ENCODE peak calls at places on chromosomes 7 and 10, in five cellular contexts. Q is mesenchymal stem cell, C is H9, R is trophoblast cell, K is H1. G is an unnamed sample.

GRCh38 chr7:131106681-131107342 is 220.9 kb upstream of the MKLN1 start:
- DNase-seq in Q (no peak), C (peak; percentile 44), R (peak; percentile 47), K (no peak), G (peak; percentile 24)

GRCh38 chr10:26242752-26243151 is 26.2 kb downstream of the GAD2 start:
- DNase-seq in Q (no peak), C (no peak), R (no peak), K (no peak), G (peak; percentile 71)

GRCh38 chr10:107013258-107014001 is 151.1 kb downstream of the SORCS1 start:
- DNase-seq in Q (no peak), C (no peak), R (no peak), K (no peak), G (no peak)

GRCh38 chr7:2417981-2418481 is 14.6 kb downstream of the CHST12 start:
- DNase-seq in Q (no peak), C (no peak), R (no peak), K (no peak), G (no peak)

GRCh38 chr7:108102913-108103312 is 27.2 kb downstream of the LAMB4 start:
- DNase-seq in Q (no peak), C (no peak), R (no peak), K (no peak), G (no peak)

GRCh38 chr10:122703483-122704448 is 4.1 kb upstream of the C10orf120 start:
- DNase-seq in Q (peak; percentile 37), C (peak; percentile 83), R (peak; percentile 81), K (peak; percentile 46), G (peak; percentile 46)

GRCh38 chr7:6160191-6160623 is 112.2 kb downstream of the CYTH3 start:
- DNase-seq in Q (peak; percentile 66), C (peak; percentile 84), R (peak; percentile 53), K (no peak), G (peak; percentile 33)

GRCh38 chr7:27424749-27425148 is 182.1 kb downstream of the EVX1 start:
- DNase-seq in Q (no peak), C (no peak), R (no peak), K (no peak), G (no peak)

GRCh38 chr10:94024407-94024806 is 30.7 kb downstream of the PLCE1 start:
- DNase-seq in Q (no peak), C (no peak), R (no peak), K (no peak), G (no peak)

GRCh38 chr7:36712015-36712414 is 12.3 kb downstream of the AOAH start:
- DNase-seq in Q (no peak), C (no peak), R (no peak), K (no peak), G (no peak)

GRCh38 chr10:76278811-76279460 is 847.5 kb downstream of the LRMDA start:
- DNase-seq in Q (no peak), C (no peak), R (no peak), K (no peak), G (no peak)

GRCh38 chr7:43721193-43721806 is 8.0 kb downstream of the COA1 start:
- DNase-seq in Q (peak; percentile 69), C (no peak), R (peak; percentile 83), K (no peak), G (peak; percentile 32)

GRCh38 chr7:28481131-28481926 is 69.0 kb downstream of the CREB5 start:
- DNase-seq in Q (peak; percentile 49), C (no peak), R (no peak), K (no peak), G (peak; percentile 11)

GRCh38 chr7:36777062-36777461 is 52.8 kb upstream of the AOAH start:
- DNase-seq in Q (no peak), C (no peak), R (no peak), K (no peak), G (no peak)

GRCh38 chr10:128854965-128855364 is 612.1 kb upstream of the MGMT start:
- DNase-seq in Q (no peak), C (no peak), R (no peak), K (no peak), G (peak; percentile 37)

GRCh38 chr10:24453973-24454372 is 245.0 kb downstream of the KIAA1217 start:
- DNase-seq in Q (no peak), C (no peak), R (no peak), K (no peak), G (no peak)

GRCh38 chr7:95794917-95795515 is 22.7 kb downstream of the DYNC1I1 start:
- DNase-seq in Q (peak; percentile 19), C (peak; percentile 44), R (peak; percentile 64), K (no peak), G (no peak)

GRCh38 chr7:151241755-151242096 is 6.8 kb downstream of the SMARCD3 start:
- DNase-seq in Q (no peak), C (no peak), R (no peak), K (no peak), G (no peak)

GRCh38 chr7:151243411-151244155 is 4.9 kb downstream of the SMARCD3 start:
- DNase-seq in Q (peak; percentile 10), C (no peak), R (peak; percentile 56), K (no peak), G (peak; percentile 18)

GRCh38 chr7:151242181-151243044 is 6.1 kb downstream of the SMARCD3 start:
- DNase-seq in Q (no peak), C (no peak), R (no peak), K (no peak), G (no peak)

GRCh38 chr7:151244156-151244870 is 4.2 kb downstream of the SMARCD3 start:
- DNase-seq in Q (peak; percentile 61), C (peak; percentile 54), R (peak; percentile 65), K (no peak), G (peak; percentile 70)

GRCh38 chr7:151243045-151243349 is 5.5 kb downstream of the SMARCD3 start:
- DNase-seq in Q (no peak), C (no peak), R (no peak), K (no peak), G (no peak)
- H2BK12ac ChIP-seq in Q (no peak overlapping the region), C (no peak overlapping the region), R (no peak overlapping the region), K (no peak overlapping the region), G (no peak overlapping the region)

GRCh38 chr10:71061472-71061871 is 150.9 kb upstream of the UNC5B start:
- DNase-seq in Q (no peak), C (no peak), R (no peak), K (no peak), G (no peak)

GRCh38 chr10:71060636-71061426 is 151.5 kb upstream of the UNC5B start:
- DNase-seq in Q (no peak), C (no peak), R (no peak), K (no peak), G (no peak)

GRCh38 chr10:71059943-71060342 is 152.4 kb upstream of the UNC5B start:
- DNase-seq in Q (no peak), C (no peak), R (no peak), K (no peak), G (no peak)

GRCh38 chr10:71059059-71059818 is 153.1 kb upstream of the UNC5B start:
- DNase-seq in Q (no peak), C (no peak), R (no peak), K (no peak), G (no peak)

DNA sequence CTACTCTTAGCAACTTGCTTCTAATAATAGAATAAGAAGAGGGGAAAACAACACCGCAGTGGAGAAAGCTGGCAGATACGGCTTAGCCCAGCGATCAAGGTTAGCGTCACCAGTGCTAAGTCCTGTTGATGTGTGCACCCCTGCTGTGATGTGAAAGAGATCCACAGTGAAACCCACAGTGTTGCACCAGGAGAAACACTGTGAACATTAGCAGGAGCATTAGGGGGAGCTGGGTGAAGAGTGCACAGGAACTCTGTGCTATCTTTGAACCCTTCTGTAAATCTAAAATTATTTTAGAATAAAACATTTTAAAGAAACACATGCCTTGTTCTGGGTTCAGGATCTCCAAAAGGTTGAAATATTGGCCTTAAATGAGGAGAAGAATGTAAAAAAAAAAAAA is 154.1 kb upstream of the UNC5B start:
- DNase-seq in Q (no peak), C (no peak), R (no peak), K (no peak), G (no peak)
- H2BK12ac ChIP-seq in Q (no peak overlapping the region), C (no peak overlapping the region), R (no peak overlapping the region), K (no peak overlapping the region), G (no peak overlapping the region)

DNA sequence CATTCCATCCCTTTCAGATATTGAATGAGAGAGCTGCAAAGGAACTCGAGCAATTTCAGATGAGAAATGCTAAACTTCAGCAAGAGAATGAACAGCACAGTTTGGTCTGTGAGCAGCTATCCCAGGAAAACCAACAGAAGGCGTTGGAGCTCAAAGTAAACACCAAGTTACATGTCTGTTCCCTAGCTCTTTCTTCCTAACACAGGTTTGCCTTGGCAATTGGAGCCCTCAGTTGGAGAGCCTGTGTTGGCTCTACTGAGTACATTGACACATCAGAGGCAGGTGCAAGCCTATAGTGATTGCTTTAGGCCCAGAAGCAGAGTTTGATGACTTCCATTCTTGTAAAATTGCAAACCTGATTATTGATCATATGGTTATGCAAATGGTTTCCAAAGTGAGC is 14.8 kb downstream of the CFAP58 start:
- DNase-seq in Q (no peak), C (no peak), R (no peak), K (no peak), G (no peak)
- H2BK12ac ChIP-seq in Q (no peak overlapping the region), C (no peak overlapping the region), R (no peak overlapping the region), K (no peak overlapping the region), G (no peak overlapping the region)

GRCh38 chr7:30916255-30916654 is 4.6 kb downstream of the AQP1 start:
- DNase-seq in Q (no peak), C (no peak), R (no peak), K (no peak), G (no peak)
- H2BK12ac ChIP-seq in Q (peak overlapping the region; percentile 24), C (no peak overlapping the region), R (no peak overlapping the region), K (no peak overlapping the region), G (no peak overlapping the region)

GRCh38 chr7:42269161-42269560 is 32.2 kb upstream of the GLI3 start:
- DNase-seq in Q (no peak), C (no peak), R (no peak), K (no peak), G (no peak)
- H2BK12ac ChIP-seq in Q (no peak overlapping the region), C (no peak overlapping the region), R (no peak overlapping the region), K (no peak overlapping the region), G (no peak overlapping the region)

GRCh38 chr7:73907554-73908122 is 46.7 kb downstream of the TMEM270 start:
- DNase-seq in Q (no peak), C (no peak), R (no peak), K (no peak), G (no peak)

GRCh38 chr7:73908123-73908611 is 47.2 kb downstream of the TMEM270 start:
- DNase-seq in Q (no peak), C (no peak), R (no peak), K (no peak), G (no peak)

GRCh38 chr7:73909996-73910395 is 49.0 kb downstream of the TMEM270 start:
- DNase-seq in Q (no peak), C (no peak), R (no peak), K (no peak), G (no peak)

GRCh38 chr7:73909051-73909941 is 48.3 kb downstream of the TMEM270 start:
- DNase-seq in Q (no peak), C (no peak), R (no peak), K (no peak), G (no peak)

DNA sequence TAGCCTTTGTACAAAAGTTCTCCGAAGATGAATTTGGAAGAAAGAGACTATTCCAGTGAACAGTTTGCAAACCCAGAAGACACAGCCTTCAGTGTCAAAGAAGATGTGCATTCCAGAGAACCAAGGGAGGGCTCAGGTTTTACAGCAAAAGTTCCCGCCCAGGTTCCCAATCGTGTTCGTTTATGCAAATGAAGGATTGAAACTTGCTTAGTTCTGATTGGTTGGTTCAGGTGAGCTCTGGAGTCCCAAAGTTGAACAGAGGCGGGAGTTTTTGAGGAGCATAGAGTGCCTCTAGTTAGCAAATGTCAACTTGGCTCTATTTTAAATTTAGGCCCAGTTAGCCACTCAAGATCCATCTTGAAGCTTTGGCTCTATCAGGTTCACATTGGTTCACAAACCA is 51.3 kb downstream of the TMEM270 start:
- DNase-seq in Q (no peak), C (no peak), R (no peak), K (no peak), G (no peak)
- H2BK12ac ChIP-seq in Q (no peak overlapping the region), C (no peak overlapping the region), R (no peak overlapping the region), K (no peak overlapping the region), G (no peak overlapping the region)